ENCODE peak calls at places on chromosomes 12 and 14, in five cellular contexts. K is HS-5, T is 8988T, H is brain pericyte, X is pancreas. Z is an unnamed sample.

GRCh38 chr14:75238728-75239455 is 39.7 kb upstream of the FOS start:
- DNase-seq in K (no peak), T (no peak), H (no peak), X (peak), Z (no peak)

GRCh38 chr12:57237952-57238853 is 8.7 kb downstream of the SHMT2 start:
- DNase-seq in K (no peak), T (no peak), H (no peak), X (no peak), Z (no peak)

GRCh38 chr12:1565172-1565571 is 29.2 kb downstream of the FBXL14 start:
- DNase-seq in K (no peak), T (no peak), H (no peak), X (no peak), Z (no peak)

GRCh38 chr14:95394981-95395737 is 75.5 kb upstream of the CLMN start:
- DNase-seq in K (no peak), T (no peak), H (no peak), X (no peak), Z (peak)

GRCh38 chr12:108565976-108566375 is 3.6 kb downstream of the ISCU start:
- DNase-seq in K (peak), T (no peak), H (peak), X (peak), Z (no peak)

GRCh38 chr14:56342419-56342901 is 224.2 kb downstream of the PELI2 start:
- DNase-seq in K (no peak), T (no peak), H (no peak), X (no peak), Z (peak)

GRCh38 chr12:9740109-9740750 is 7.3 kb upstream of the CLECL1 start:
- DNase-seq in K (no peak), T (no peak), H (no peak), X (no peak), Z (no peak)

GRCh38 chr12:57731411-57732080 is 7.0 kb downstream of the AGAP2 start:
- DNase-seq in K (no peak), T (no peak), H (no peak), X (no peak), Z (no peak)

GRCh38 chr12:44833561-44833960 is 42.6 kb downstream of the NELL2 start:
- DNase-seq in K (no peak), T (no peak), H (no peak), X (no peak), Z (no peak)

GRCh38 chr12:109863961-109864712 is 16.2 kb downstream of the GLTP start:
- DNase-seq in K (no peak), T (no peak), H (no peak), X (peak), Z (no peak)

GRCh38 chr12:126210026-126210425 is 1144.8 kb downstream of the AACS start:
- DNase-seq in K (no peak), T (no peak), H (no peak), X (no peak), Z (no peak)

GRCh38 chr14:38868415-38869290 is 234.4 kb downstream of the SEC23A start:
- DNase-seq in K (no peak), T (no peak), H (no peak), X (no peak), Z (no peak)

GRCh38 chr14:90758959-90759358 is 57.3 kb downstream of the TTC7B start:
- DNase-seq in K (no peak), T (no peak), H (no peak), X (peak), Z (peak)